ENCODE peak calls at places on chromosomes 2 and 18, in six cellular contexts. P is HCT116, O is esophagus muscularis mucosa, F is lung, G is OCI-LY7, K is adrenal gland. E is an unnamed sample. For H3K4me1, the result is how much of the 10 kb centered on the place peaks cover.

GRCh38 chr2:21317131-21317530 is 193.4 kb downstream of the TDRD15 start:
- DNase-seq in F (peak), G (peak), P (peak), O (peak), K (peak), E (peak)

GRCh38 chr2:44774826-44775492 is 166.5 kb upstream of the SIX3 start:
- DNase-seq in K (no peak), F (no peak), G (no peak), P (no peak), O (no peak), E (no peak)

GRCh38 chr2:193695367-193695766 is 1500.6 kb upstream of the TMEFF2 start:
- DNase-seq in K (no peak), O (no peak), P (peak), F (no peak), G (peak), E (no peak)

GRCh38 chr2:196247114-196247978 is 76.0 kb upstream of the STK17B start:
- DNase-seq in F (no peak), O (no peak), G (no peak), P (no peak), K (no peak), E (no peak)

GRCh38 chr2:118856330-118856977 is 9.0 kb upstream of the EN1 start:
- DNase-seq in O (no peak), G (no peak), P (no peak), F (no peak), K (no peak), E (no peak)

GRCh38 chr2:120939595-120940318 is 204.1 kb downstream of the GLI2 start:
- DNase-seq in K (no peak), P (no peak), G (no peak), O (no peak), F (no peak), E (no peak)

GRCh38 chr2:127356531-127356930 is 31.2 kb downstream of the MAP3K2 start:
- DNase-seq in P (no peak), G (no peak), F (no peak), K (no peak), O (no peak), E (no peak)

GRCh38 chr2:36770542-36771287 is 74.2 kb downstream of the VIT start:
- DNase-seq in P (peak), F (no peak), G (peak), O (no peak), K (no peak), E (no peak)

GRCh38 chr2:144835634-144836351 is 315.9 kb upstream of the ZEB2 start:
- DNase-seq in P (peak), O (no peak), F (no peak), G (no peak), K (no peak), E (no peak)

GRCh38 chr2:85312404-85312803 is 15.4 kb downstream of the TGOLN2 start:
- DNase-seq in P (no peak), G (no peak), F (no peak), K (no peak), O (no peak), E (no peak)

GRCh38 chr2:144084114-144084661 is 435.7 kb downstream of the ZEB2 start:
- DNase-seq in F (no peak), P (no peak), K (no peak), G (no peak), O (no peak), E (no peak)

GRCh38 chr18:24075731-24076130 is 61.2 kb downstream of the TTC39C start:
- DNase-seq in G (no peak), K (no peak), F (no peak), O (no peak), P (peak), E (no peak)

GRCh38 chr18:470661-471501 is 29.6 kb downstream of the COLEC12 start:
- DNase-seq in P (no peak), K (no peak), G (no peak), F (no peak), O (no peak), E (no peak)

GRCh38 chr18:50527636-50528307 is 32.1 kb upstream of the MAPK4 start:
- DNase-seq in F (no peak), P (no peak), G (no peak), K (no peak), O (no peak), E (no peak)

GRCh38 chr2:214328941-214329340 is 81.9 kb upstream of the VWC2L start:
- DNase-seq in K (no peak), F (no peak), O (no peak), G (no peak), P (no peak), E (no peak)

GRCh38 chr2:127004893-127005600 is 101.9 kb downstream of the BIN1 start:
- DNase-seq in F (no peak), O (no peak), G (no peak), P (no peak), K (no peak), E (no peak)

GRCh38 chr18:74524097-74524496 is 10.2 kb upstream of the CNDP1 start:
- DNase-seq in O (no peak), G (no peak), F (no peak), K (no peak), P (no peak), E (no peak)

GRCh38 chr2:217294818-217295217 is 435.0 kb upstream of the TNP1 start:
- DNase-seq in O (no peak), K (no peak), G (no peak), P (no peak), F (no peak), E (no peak)

GRCh38 chr2:174245065-174245464 is 3.3 kb downstream of the OLA1 start:
- DNase-seq in O (no peak), F (no peak), K (no peak), P (no peak), G (no peak), E (no peak)

GRCh38 chr2:174240097-174240496 is 8.2 kb downstream of the OLA1 start:
- DNase-seq in F (no peak), K (no peak), P (no peak), G (no peak), O (no peak), E (no peak)

GRCh38 chr2:174246944-174247381 is 1.4 kb downstream of the OLA1 start:
- DNase-seq in K (no peak), G (no peak), P (no peak), O (no peak), F (no peak), E (no peak)

GRCh38 chr2:174247474-174248186 is 702 bp downstream of the OLA1 start:
- DNase-seq in O (no peak), P (no peak), K (no peak), G (peak), F (no peak), E (no peak)

GRCh38 chr2:174243812-174244211 is 4.5 kb downstream of the OLA1 start:
- DNase-seq in F (no peak), G (no peak), O (no peak), K (no peak), P (no peak), E (no peak)
- H3K4me1 ChIP-seq in F (under half), G (under half), O (under half), K (under half), P (under half), E (under half)

GRCh38 chr2:66496680-66497420 is 61.9 kb downstream of the MEIS1 start:
- DNase-seq in P (no peak), F (no peak), O (no peak), G (no peak), K (no peak), E (no peak)

GRCh38 chr2:66494708-66495107 is 59.8 kb downstream of the MEIS1 start:
- DNase-seq in K (peak), O (no peak), F (peak), P (no peak), G (no peak), E (peak)

GRCh38 chr2:66497706-66498596 is 63.0 kb downstream of the MEIS1 start:
- DNase-seq in K (no peak), F (no peak), G (no peak), P (no peak), O (no peak), E (no peak)

GRCh38 chr2:66498597-66498910 is 63.6 kb downstream of the MEIS1 start:
- DNase-seq in O (no peak), F (no peak), K (no peak), P (no peak), G (no peak), E (no peak)

GRCh38 chr2:66495788-66496640 is 61.1 kb downstream of the MEIS1 start:
- DNase-seq in O (no peak), P (no peak), G (no peak), K (peak), F (no peak), E (peak)
- TF ChIP-seq CTCF in O (peak), P (no peak), G (no peak), K (no peak), F (no peak), E (no peak)

DNA sequence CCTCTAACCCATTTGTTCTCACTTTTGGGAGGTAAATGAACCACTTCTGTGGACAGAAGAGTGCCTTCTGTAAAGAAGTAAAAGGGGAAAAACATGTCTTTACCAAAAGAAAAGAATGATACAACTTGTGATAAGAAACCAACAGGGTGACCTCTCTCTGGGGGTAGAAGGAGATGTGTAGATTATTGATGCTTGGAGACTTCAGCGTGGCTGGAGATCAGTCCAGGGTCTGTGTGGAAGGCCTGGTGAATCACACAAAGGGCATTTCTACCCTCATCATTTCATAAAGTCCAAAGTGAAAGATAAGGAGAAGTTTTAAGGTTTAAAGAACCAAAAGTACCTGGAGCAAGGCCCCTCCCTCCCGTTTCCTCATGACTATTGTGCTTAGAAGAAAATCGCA is 142.5 kb downstream of the NCK2 start:
- DNase-seq in P (no peak), G (no peak), F (no peak), K (no peak), O (no peak), E (no peak)
- H3K4me1 ChIP-seq in P (under half), G (under half), F (under half), K (under half), O (under half), E (under half)

GRCh38 chr2:107634172-107634571 is 192.5 kb upstream of the RGPD4 start:
- DNase-seq in G (no peak), F (no peak), K (no peak), O (no peak), P (no peak), E (no peak)
- TF ChIP-seq CTCF in G (no peak), F (no peak), K (no peak), O (no peak), P (no peak), E (no peak)

GRCh38 chr2:236993799-236994198 is 91.9 kb upstream of the COPS8 start:
- DNase-seq in K (no peak), F (no peak), G (no peak), P (no peak), O (no peak), E (no peak)

GRCh38 chr2:236994361-236994760 is 91.3 kb upstream of the COPS8 start:
- DNase-seq in O (no peak), K (no peak), G (no peak), F (no peak), P (no peak), E (no peak)

GRCh38 chr2:236998758-236999157 is 86.9 kb upstream of the COPS8 start:
- DNase-seq in O (no peak), G (no peak), K (no peak), F (no peak), P (no peak), E (no peak)

GRCh38 chr2:236998250-236998649 is 87.4 kb upstream of the COPS8 start:
- DNase-seq in F (no peak), K (no peak), O (no peak), G (no peak), P (no peak), E (no peak)

DNA sequence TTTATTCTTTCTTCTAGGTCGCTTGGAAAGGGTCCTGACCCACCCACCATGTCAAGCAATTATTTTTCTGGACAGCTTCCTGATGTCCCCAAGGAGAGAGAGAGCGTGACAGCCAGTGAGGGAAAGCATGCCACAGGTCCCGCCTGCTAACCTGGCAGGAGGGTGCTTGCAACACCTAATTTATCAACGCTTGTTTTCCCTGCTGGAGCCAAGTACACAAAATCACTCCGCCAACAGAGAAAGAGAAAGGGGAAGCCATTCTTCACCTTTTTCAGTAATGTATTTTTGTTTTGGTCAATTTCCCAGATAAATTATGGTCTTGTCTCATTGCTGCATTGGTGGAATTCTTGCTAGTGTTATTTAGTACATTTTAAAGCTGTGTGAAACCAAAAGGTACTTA is 88.6 kb upstream of the COPS8 start:
- DNase-seq in P (no peak), G (no peak), K (no peak), O (no peak), F (no peak), E (no peak)
- H3K4me1 ChIP-seq in P (under half), G (under half), K (under half), O (under half), F (under half), E (under half)

DNA sequence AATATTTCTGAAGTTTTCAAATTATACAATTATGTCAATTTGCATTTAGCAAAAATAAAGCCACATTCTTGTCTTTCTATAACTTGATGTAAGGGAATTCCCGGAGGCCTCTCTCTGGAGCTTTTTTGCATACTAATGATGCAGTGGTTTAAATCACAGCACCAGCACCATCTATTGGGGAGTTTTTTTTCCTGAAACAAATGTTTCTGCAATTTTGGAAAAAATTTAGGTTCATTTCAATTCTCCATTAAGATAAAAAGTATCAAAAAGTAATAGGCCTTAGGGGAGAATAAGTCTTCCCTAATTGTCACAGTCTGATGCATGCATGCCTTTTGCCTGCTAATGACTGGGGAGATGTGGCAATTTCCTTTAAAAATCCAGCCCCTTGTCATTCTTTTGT is 13.5 kb downstream of the CBLN2 start:
- DNase-seq in G (no peak), F (no peak), P (no peak), O (no peak), K (no peak), E (no peak)
- TF ChIP-seq CTCF in G (no peak), F (no peak), P (no peak), O (no peak), K (no peak), E (no peak)

DNA sequence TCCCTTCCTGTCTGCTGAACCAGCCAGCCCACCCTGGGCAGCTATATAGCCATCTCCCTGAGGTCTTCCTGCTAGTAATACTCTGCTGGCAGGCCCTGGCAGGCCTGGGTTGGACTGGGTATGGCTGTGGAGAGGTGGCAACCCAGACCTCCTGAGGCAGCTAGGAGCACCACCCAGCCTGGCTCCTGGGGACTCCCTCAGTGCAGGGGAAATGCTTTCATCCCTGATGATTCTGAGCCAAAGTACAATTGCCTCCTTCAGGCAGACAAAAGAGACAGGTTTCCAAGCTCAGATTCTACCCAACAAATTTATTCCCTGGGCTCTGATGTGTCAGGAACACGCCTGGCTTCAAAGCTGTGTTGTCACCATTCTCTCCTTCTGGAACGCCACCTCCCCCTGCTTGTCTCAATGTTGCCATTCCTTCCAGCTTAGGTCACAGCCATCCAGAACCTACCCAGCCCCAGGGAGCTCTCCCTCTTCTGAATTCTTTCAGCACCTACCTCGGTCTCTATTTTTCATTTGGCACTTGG is 4.7 kb upstream of the DNAJB2 start:
- DNase-seq in F (no peak), K (peak), G (no peak), P (peak), O (no peak), E (peak)
- H3K4me1 ChIP-seq in F (under half), K (under half), G (under half), P (under half), O (under half), E (under half)

E was measured in right atrium auricular region.